ENCODE peak calls at places on chromosomes 11 and 22, in eight cellular contexts. A, P, Y, M, G, K, N and O are unnamed samples.

GRCh38 chr11:64339754-64340408 is at the start of gene CCDC88B:
- DNase-seq in P (no peak), A (no peak), M (no peak), K (no peak), Y (no peak), N (peak; percentile 82), G (peak; percentile 31), O (no peak)

GRCh38 chr11:70667767-70668166 is 269.4 kb downstream of the CTTN start:
- DNase-seq in N (no peak), P (no peak), M (no peak), G (no peak), A (no peak), Y (no peak), K (no peak), O (no peak)

GRCh38 chr22:43206515-43207161 is 19.7 kb upstream of the TTLL12 start:
- DNase-seq in A (no peak), P (no peak), N (no peak), M (no peak), Y (no peak), K (no peak), G (no peak), O (no peak)

GRCh38 chr11:4539603-4540219 is 5.3 kb upstream of the OR52M1 start:
- DNase-seq in P (peak; percentile 6), M (peak; percentile 78), N (peak; percentile 24), Y (peak; percentile 29), G (peak; percentile 71), K (peak; percentile 53), A (peak; percentile 25), O (no peak)

GRCh38 chr11:113817626-113818025 is 38.0 kb downstream of the CLDN25 start:
- DNase-seq in M (no peak), K (no peak), Y (no peak), G (no peak), P (no peak), A (no peak), N (no peak), O (no peak)

GRCh38 chr11:68373810-68374501 is 61.6 kb downstream of the LRP5 start:
- DNase-seq in G (peak; percentile 72), A (no peak), Y (peak; percentile 15), N (no peak), K (no peak), M (no peak), P (no peak), O (no peak)

GRCh38 chr11:123430736-123431356 is 777 bp downstream of the GRAMD1B start:
- DNase-seq in Y (peak; percentile 51), M (peak; percentile 41), K (peak; percentile 24), G (peak; percentile 24), P (no peak), N (peak; percentile 15), A (peak; percentile 32), O (peak; percentile 36)

GRCh38 chr11:125175896-125176575 is 11.5 kb downstream of the PKNOX2 start:
- DNase-seq in M (no peak), N (no peak), Y (no peak), G (no peak), A (no peak), K (no peak), P (no peak), O (no peak)

GRCh38 chr22:50326225-50326958 is 420 bp downstream of the DENND6B start:
- DNase-seq in G (no peak), A (no peak), Y (no peak), M (no peak), K (no peak), P (no peak), N (no peak), O (no peak)

GRCh38 chr11:71379722-71380121 is 68.5 kb downstream of the DHCR7 start:
- DNase-seq in A (no peak), G (no peak), M (no peak), Y (no peak), N (no peak), P (no peak), K (no peak), O (no peak)

GRCh38 chr11:129620705-129621104 is 194.9 kb upstream of the TMEM45B start:
- DNase-seq in K (no peak), Y (no peak), N (no peak), G (no peak), A (peak; percentile 94), P (no peak), M (no peak), O (peak; percentile 54)

GRCh38 chr11:103418014-103418413 is 308.8 kb downstream of the DYNC2H1 start:
- DNase-seq in Y (no peak), G (no peak), N (no peak), K (no peak), A (no peak), P (no peak), M (no peak), O (no peak)

GRCh38 chr22:44396021-44396726 is 83.4 kb upstream of the SHISAL1 start:
- DNase-seq in N (no peak), Y (no peak), K (no peak), A (no peak), G (peak; percentile 2), P (no peak), M (no peak), O (no peak)

GRCh38 chr22:39287076-39287743 is 32.2 kb downstream of the RPL3 start:
- DNase-seq in Y (no peak), K (no peak), M (no peak), G (no peak), N (no peak), P (no peak), A (no peak), O (no peak)

GRCh38 chr22:48714231-48714630 is 1113.4 kb downstream of the BRD1 start:
- DNase-seq in M (no peak), K (no peak), Y (no peak), P (no peak), G (no peak), A (no peak), N (no peak), O (no peak)

GRCh38 chr22:45831394-45831793 is 145.6 kb downstream of the WNT7B start:
- DNase-seq in G (no peak), Y (peak; percentile 38), N (no peak), M (no peak), P (no peak), A (peak; percentile 39), K (no peak), O (peak; percentile 44)

GRCh38 chr11:130554241-130555055 is 106.0 kb downstream of the ADAMTS15 start:
- DNase-seq in M (no peak), K (no peak), P (no peak), N (no peak), G (no peak), Y (peak; percentile 44), A (peak; percentile 85), O (no peak)

GRCh38 chr11:64146036-64146943 is 19.6 kb downstream of the MACROD1 start:
- DNase-seq in Y (peak; percentile 37), A (peak; percentile 26), M (peak; percentile 34), N (peak; percentile 36), G (peak; percentile 75), K (no peak), P (no peak), O (no peak)

GRCh38 chr11:57514538-57515331 is 767 bp downstream of the SLC43A1 start:
- DNase-seq in G (peak; percentile 88), Y (peak; percentile 24), M (peak; percentile 43), K (no peak), P (no peak), N (peak; percentile 22), A (no peak), O (no peak)

GRCh38 chr22:44424131-44424711 is 73.8 kb downstream of the RTL6 start:
- DNase-seq in N (no peak), P (no peak), Y (no peak), A (no peak), K (no peak), M (no peak), G (no peak), O (no peak)

GRCh38 chr22:29353860-29354259 is 34.5 kb downstream of the AP1B1 start:
- DNase-seq in G (no peak), Y (no peak), K (no peak), M (no peak), N (no peak), P (no peak), A (no peak), O (no peak)

GRCh38 chr22:29353286-29353685 is 35.1 kb downstream of the AP1B1 start:
- DNase-seq in Y (no peak), G (no peak), P (no peak), A (no peak), K (no peak), N (no peak), M (no peak), O (no peak)

GRCh38 chr22:29352778-29353177 is 35.6 kb downstream of the AP1B1 start:
- DNase-seq in A (no peak), M (no peak), N (no peak), P (no peak), Y (no peak), K (no peak), G (no peak), O (no peak)

GRCh38 chr22:29351042-29351441 is 35.5 kb upstream of the RASL10A start:
- DNase-seq in A (no peak), Y (no peak), K (no peak), N (no peak), M (no peak), P (no peak), G (peak; percentile 71), O (no peak)

GRCh38 chr22:29351891-29352290 is 36.4 kb upstream of the RASL10A start:
- DNase-seq in G (no peak), P (no peak), A (no peak), M (no peak), K (no peak), N (no peak), Y (no peak), O (no peak)
- H3K36me3 ChIP-seq in G (peaks cover 40% of the 10 kb centered on the region), P (peaks cover 77% of the 10 kb centered on the region), A (peaks cover 47% of the 10 kb centered on the region), M (peaks cover 100% of the 10 kb centered on the region), K (peaks cover 98% of the 10 kb centered on the region), N (peaks cover 95% of the 10 kb centered on the region), Y (peaks cover 73% of the 10 kb centered on the region), O (peaks cover 47% of the 10 kb centered on the region)

GRCh38 chr11:598005-598680 is 17.6 kb downstream of the IRF7 start:
- DNase-seq in P (no peak), A (no peak), K (no peak), Y (no peak), N (no peak), G (no peak), M (no peak), O (no peak)
- H3K36me3 ChIP-seq in P (peaks cover 70% of the 10 kb centered on the region), A (peaks cover 48% of the 10 kb centered on the region), K (peaks cover 95% of the 10 kb centered on the region), Y (peaks cover 72% of the 10 kb centered on the region), N (peaks cover 81% of the 10 kb centered on the region), G (peaks cover 43% of the 10 kb centered on the region), M (peaks cover 100% of the 10 kb centered on the region), O (peaks cover 29% of the 10 kb centered on the region)

GRCh38 chr11:47163198-47163597 is 13.5 kb downstream of the ARFGAP2 start:
- DNase-seq in M (no peak), K (no peak), A (no peak), Y (no peak), N (no peak), G (no peak), P (no peak), O (no peak)
- H3K36me3 ChIP-seq in M (peaks cover 68% of the 10 kb centered on the region), K (peaks cover 69% of the 10 kb centered on the region), A (peaks cover 34% of the 10 kb centered on the region), Y (peaks cover 41% of the 10 kb centered on the region), N (peaks cover 45% of the 10 kb centered on the region), G (peaks cover 41% of the 10 kb centered on the region), P (peaks cover 47% of the 10 kb centered on the region), O (peaks cover 26% of the 10 kb centered on the region)

DNA sequence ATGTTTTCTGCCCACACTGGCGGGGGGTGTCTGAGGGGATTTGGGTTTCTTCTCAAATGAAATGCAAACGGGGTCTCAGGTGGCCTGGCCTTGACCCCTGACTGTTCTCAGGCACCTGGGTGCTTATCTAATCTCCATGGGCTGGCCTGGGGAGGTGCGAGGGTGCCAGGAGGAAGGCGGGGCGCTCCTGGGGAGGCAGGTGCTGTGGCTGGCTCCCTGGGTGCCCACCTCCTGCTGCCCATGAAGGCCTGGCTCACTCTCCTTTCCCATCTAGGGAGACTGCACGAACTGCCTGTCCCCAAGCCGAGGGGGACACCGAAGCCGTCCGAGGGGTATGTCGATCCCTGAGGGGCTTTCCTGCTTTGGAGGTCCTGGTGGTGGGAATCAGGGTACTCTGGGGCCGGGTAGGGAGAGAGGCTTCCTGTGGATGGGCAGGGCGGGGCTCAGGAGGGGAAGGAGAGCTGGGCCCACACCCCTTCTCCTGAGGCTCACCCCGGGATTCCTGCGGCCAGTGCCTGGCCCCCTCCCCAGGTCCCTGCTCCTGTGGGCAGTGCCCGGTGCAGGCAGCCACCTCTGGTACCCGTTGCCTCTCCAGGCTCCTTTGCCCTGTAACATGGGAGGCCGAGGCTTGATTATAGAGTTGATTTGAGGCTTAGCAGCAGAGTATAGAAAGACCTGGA is 18.4 kb downstream of the MICALL1 start:
- DNase-seq in A (no peak), P (no peak), G (peak; percentile 70), M (no peak), K (no peak), N (no peak), Y (no peak), O (no peak)
- H3K36me3 ChIP-seq in A (peaks cover 63% of the 10 kb centered on the region), P (peaks cover 55% of the 10 kb centered on the region), G (peaks cover 19% of the 10 kb centered on the region), M (peaks cover 97% of the 10 kb centered on the region), K (peaks cover 64% of the 10 kb centered on the region), N (peaks cover 23% of the 10 kb centered on the region), Y (peaks cover 56% of the 10 kb centered on the region), O (peaks cover 16% of the 10 kb centered on the region)